ENCODE peak calls at places on chromosomes 2 and 18, in five cellular contexts. One of them, this sample, is unnamed.

GRCh38 chr2:72220170-72220569 is 72.5 kb upstream of the CYP26B1 start:
- DNase-seq in fibroblast of pulmonary artery: no peak
- DNase-seq in HCT116: no peak
- DNase-seq in AG04449: no peak
- DNase-seq in CD8-positive, alpha-beta T cell: no peak
- DNase-seq in this sample: no peak

GRCh38 chr2:197191177-197191947 is 119.2 kb downstream of the ANKRD44 start:
- DNase-seq in CD8-positive, alpha-beta T cell: no peak
- DNase-seq in fibroblast of pulmonary artery: peak; percentile 62
- DNase-seq in AG04449: no peak
- DNase-seq in HCT116: peak; percentile 31
- DNase-seq in this sample: no peak

GRCh38 chr2:157838442-157839161 is 37.5 kb downstream of the ACVR1 start:
- DNase-seq in AG04449: peak; percentile 49
- DNase-seq in HCT116: peak; percentile 68
- DNase-seq in CD8-positive, alpha-beta T cell: no peak
- DNase-seq in fibroblast of pulmonary artery: peak; percentile 70
- DNase-seq in this sample: no peak

GRCh38 chr2:235002198-235003095 is 50.6 kb downstream of the SH3BP4 start:
- DNase-seq in AG04449: no peak
- DNase-seq in CD8-positive, alpha-beta T cell: no peak
- DNase-seq in fibroblast of pulmonary artery: peak; percentile 54
- DNase-seq in HCT116: no peak
- DNase-seq in this sample: no peak

GRCh38 chr2:88600038-88600465 is 27.2 kb downstream of the EIF2AK3 start:
- DNase-seq in HCT116: peak; percentile 97
- DNase-seq in AG04449: peak; percentile 72
- DNase-seq in fibroblast of pulmonary artery: peak; percentile 98
- DNase-seq in CD8-positive, alpha-beta T cell: peak; percentile 5
- DNase-seq in this sample: peak; percentile 95

GRCh38 chr2:78861546-78861945 is 164.0 kb upstream of the REG3G start:
- DNase-seq in CD8-positive, alpha-beta T cell: no peak
- DNase-seq in AG04449: no peak
- DNase-seq in HCT116: no peak
- DNase-seq in fibroblast of pulmonary artery: peak; percentile 11
- DNase-seq in this sample: no peak

GRCh38 chr2:203804070-203804469 is 63.5 kb upstream of the CTLA4 start:
- DNase-seq in AG04449: peak; percentile 98
- DNase-seq in fibroblast of pulmonary artery: peak; percentile 99
- DNase-seq in HCT116: no peak
- DNase-seq in CD8-positive, alpha-beta T cell: no peak
- DNase-seq in this sample: no peak

GRCh38 chr18:23547806-23548205 is 38.5 kb downstream of the NPC1 start:
- DNase-seq in CD8-positive, alpha-beta T cell: no peak
- DNase-seq in HCT116: peak; percentile 19
- DNase-seq in fibroblast of pulmonary artery: no peak
- DNase-seq in AG04449: no peak
- DNase-seq in this sample: no peak

GRCh38 chr18:79493801-79494211 is 98.1 kb downstream of the NFATC1 start:
- DNase-seq in HCT116: no peak
- DNase-seq in fibroblast of pulmonary artery: no peak
- DNase-seq in CD8-positive, alpha-beta T cell: no peak
- DNase-seq in AG04449: no peak
- DNase-seq in this sample: no peak

GRCh38 chr2:191847764-191848163 is 876 bp upstream of the CAVIN2 start:
- DNase-seq in fibroblast of pulmonary artery: no peak
- DNase-seq in AG04449: no peak
- DNase-seq in CD8-positive, alpha-beta T cell: no peak
- DNase-seq in HCT116: no peak
- DNase-seq in this sample: no peak

GRCh38 chr2:127012215-127012614 is 94.7 kb downstream of the BIN1 start:
- DNase-seq in CD8-positive, alpha-beta T cell: no peak
- DNase-seq in AG04449: no peak
- DNase-seq in HCT116: no peak
- DNase-seq in fibroblast of pulmonary artery: peak; percentile 70
- DNase-seq in this sample: no peak

GRCh38 chr18:55739488-55739887 is 151.5 kb upstream of the TCF4 start:
- DNase-seq in AG04449: no peak
- DNase-seq in fibroblast of pulmonary artery: no peak
- DNase-seq in HCT116: no peak
- DNase-seq in CD8-positive, alpha-beta T cell: no peak
- DNase-seq in this sample: no peak

GRCh38 chr2:60796573-60797509 is 40.8 kb downstream of the PAPOLG start:
- DNase-seq in HCT116: no peak
- DNase-seq in fibroblast of pulmonary artery: peak; percentile 18
- DNase-seq in AG04449: no peak
- DNase-seq in CD8-positive, alpha-beta T cell: no peak
- DNase-seq in this sample: no peak

GRCh38 chr2:60793169-60793568 is 37.1 kb downstream of the PAPOLG start:
- DNase-seq in HCT116: no peak
- DNase-seq in AG04449: no peak
- DNase-seq in fibroblast of pulmonary artery: no peak
- DNase-seq in CD8-positive, alpha-beta T cell: no peak
- DNase-seq in this sample: no peak

GRCh38 chr2:60794271-60794863 is 38.3 kb downstream of the PAPOLG start:
- DNase-seq in CD8-positive, alpha-beta T cell: no peak
- DNase-seq in HCT116: no peak
- DNase-seq in AG04449: no peak
- DNase-seq in fibroblast of pulmonary artery: peak; percentile 54
- DNase-seq in this sample: no peak
- TF ChIP-seq CTCF in CD8-positive, alpha-beta T cell: peak; percentile 85
- TF ChIP-seq CTCF in HCT116: peak; percentile 59
- TF ChIP-seq CTCF in AG04449: peak; percentile 25
- TF ChIP-seq CTCF in fibroblast of pulmonary artery: peak; percentile 58
- TF ChIP-seq CTCF in this sample: peak; percentile 31

GRCh38 chr2:48343571-48344440 is 186.1 kb upstream of the STON1 start:
- DNase-seq in HCT116: no peak
- DNase-seq in AG04449: peak; percentile 26
- DNase-seq in fibroblast of pulmonary artery: peak; percentile 83
- DNase-seq in CD8-positive, alpha-beta T cell: no peak
- DNase-seq in this sample: no peak
- H3K4me3 ChIP-seq in HCT116: no peak overlapping the region
- H3K4me3 ChIP-seq in AG04449: peak overlapping the region; percentile 44
- H3K4me3 ChIP-seq in fibroblast of pulmonary artery: peak overlapping the region; percentile 54
- H3K4me3 ChIP-seq in CD8-positive, alpha-beta T cell: peak overlapping the region; percentile 16
- H3K4me3 ChIP-seq in this sample: no peak overlapping the region

DNA sequence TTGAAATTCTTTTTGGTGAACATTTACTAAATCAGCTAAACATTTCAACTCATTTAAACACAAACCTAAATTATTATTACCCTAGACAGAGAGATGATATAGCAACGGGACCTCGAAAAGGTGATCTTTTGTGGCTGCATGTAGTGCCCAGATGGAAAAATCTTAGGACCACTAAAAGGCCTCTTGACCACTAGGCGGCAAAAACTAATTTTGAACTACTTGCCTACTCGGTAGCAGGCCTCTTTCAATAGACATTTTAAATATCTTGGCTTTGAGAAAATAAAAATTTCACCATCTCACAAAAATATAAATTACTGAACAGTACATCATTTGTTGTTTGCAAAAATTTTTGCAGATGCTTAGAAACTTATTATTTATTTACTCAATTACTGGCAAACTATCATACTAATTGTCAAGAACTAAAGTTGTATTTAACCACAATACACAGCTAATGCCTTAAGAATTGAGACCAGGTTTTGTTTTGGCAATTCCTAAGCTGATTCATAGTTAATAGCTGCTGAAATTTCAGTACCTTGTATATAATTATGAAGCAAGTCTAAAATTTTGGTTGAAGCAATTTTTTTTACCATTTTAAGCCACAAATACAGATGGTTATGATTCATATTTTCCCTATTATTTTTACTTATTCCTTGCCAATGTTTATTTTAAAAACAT is 9.4 kb downstream of the COL3A1 start:
- DNase-seq in AG04449: no peak
- DNase-seq in fibroblast of pulmonary artery: peak; percentile 76
- DNase-seq in CD8-positive, alpha-beta T cell: no peak
- DNase-seq in HCT116: peak; percentile 34
- DNase-seq in this sample: no peak
- TF ChIP-seq CTCF in AG04449: peak; percentile 43
- TF ChIP-seq CTCF in fibroblast of pulmonary artery: peak; percentile 67
- TF ChIP-seq CTCF in CD8-positive, alpha-beta T cell: no peak
- TF ChIP-seq CTCF in HCT116: peak; percentile 59
- TF ChIP-seq CTCF in this sample: peak; percentile 38

GRCh38 chr2:241553981-241554380 is 4.6 kb upstream of the BOK start:
- DNase-seq in fibroblast of pulmonary artery: no peak
- DNase-seq in CD8-positive, alpha-beta T cell: no peak
- DNase-seq in AG04449: no peak
- DNase-seq in HCT116: no peak
- DNase-seq in this sample: no peak

GRCh38 chr2:241553512-241553830 is 5.1 kb upstream of the BOK start:
- DNase-seq in fibroblast of pulmonary artery: no peak
- DNase-seq in AG04449: no peak
- DNase-seq in HCT116: no peak
- DNase-seq in CD8-positive, alpha-beta T cell: no peak
- DNase-seq in this sample: no peak

GRCh38 chr2:241551599-241551997 is 6.9 kb upstream of the BOK start:
- DNase-seq in fibroblast of pulmonary artery: no peak
- DNase-seq in HCT116: no peak
- DNase-seq in CD8-positive, alpha-beta T cell: no peak
- DNase-seq in AG04449: no peak
- DNase-seq in this sample: no peak

GRCh38 chr2:241550616-241551580 is 7.6 kb upstream of the BOK start:
- DNase-seq in AG04449: no peak
- DNase-seq in CD8-positive, alpha-beta T cell: no peak
- DNase-seq in HCT116: no peak
- DNase-seq in fibroblast of pulmonary artery: no peak
- DNase-seq in this sample: no peak

DNA sequence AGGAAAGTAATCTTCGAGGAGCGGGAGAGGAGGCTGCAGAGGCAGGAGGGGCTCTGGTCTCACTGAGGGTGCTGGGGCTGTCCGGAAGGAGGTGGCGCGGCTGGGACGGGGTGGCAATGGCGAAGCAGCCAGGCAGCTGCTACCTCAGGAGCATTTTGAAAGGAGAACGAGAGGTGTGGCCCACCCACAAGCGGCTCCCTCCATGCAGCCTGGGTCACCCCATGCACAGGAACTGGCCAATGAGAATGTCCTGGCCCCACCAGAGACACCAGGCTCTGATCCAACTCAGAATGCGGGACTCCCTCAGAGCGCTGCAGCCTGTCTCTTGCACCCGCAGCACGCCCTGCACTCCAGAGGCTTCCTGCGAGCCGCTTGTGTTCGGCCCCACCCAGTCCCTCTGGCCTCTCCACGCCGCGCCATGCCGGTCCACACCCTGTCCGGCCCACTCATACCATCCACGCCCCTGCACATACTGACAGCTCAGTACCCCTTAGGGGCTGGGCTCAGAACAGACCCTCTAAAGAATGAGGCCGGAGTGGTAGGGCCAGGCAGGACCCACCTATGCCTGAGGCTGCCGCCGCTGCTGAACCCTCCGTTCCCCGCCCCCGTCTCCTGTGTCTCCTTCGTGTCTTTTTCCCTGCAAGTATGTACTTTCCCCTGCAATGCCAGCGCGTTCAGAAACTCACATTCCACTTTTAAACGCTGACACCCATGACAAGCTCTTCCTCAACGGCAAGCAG is 6.4 kb upstream of the BOK start:
- DNase-seq in fibroblast of pulmonary artery: no peak
- DNase-seq in CD8-positive, alpha-beta T cell: no peak
- DNase-seq in HCT116: no peak
- DNase-seq in AG04449: no peak
- DNase-seq in this sample: no peak
- H3K4me3 ChIP-seq in fibroblast of pulmonary artery: no peak overlapping the region
- H3K4me3 ChIP-seq in CD8-positive, alpha-beta T cell: no peak overlapping the region
- H3K4me3 ChIP-seq in HCT116: no peak overlapping the region
- H3K4me3 ChIP-seq in AG04449: no peak overlapping the region
- H3K4me3 ChIP-seq in this sample: no peak overlapping the region